ENCODE peak calls at places on chromosomes 1 and 21, in five cellular contexts. One of them, this sample, is unnamed. For H3K27me3 and H3K4me1, the result is how much of the 10 kb centered on the place peaks cover.

GRCh38 chr1:203135636-203136305 is 8.2 kb downstream of the ADORA1 start:
- DNase-seq in uterus: no peak
- DNase-seq in heart left ventricle: no peak
- DNase-seq in sigmoid colon: peak
- DNase-seq in CD8-positive, alpha-beta T cell: no peak
- DNase-seq in this sample: peak

GRCh38 chr1:195516036-195516435 is 1092.2 kb downstream of the KCNT2 start:
- DNase-seq in uterus: no peak
- DNase-seq in CD8-positive, alpha-beta T cell: no peak
- DNase-seq in sigmoid colon: no peak
- DNase-seq in heart left ventricle: no peak
- DNase-seq in this sample: no peak

GRCh38 chr1:227987181-227987580 is 19.6 kb upstream of the WNT3A start:
- DNase-seq in CD8-positive, alpha-beta T cell: no peak
- DNase-seq in sigmoid colon: no peak
- DNase-seq in uterus: no peak
- DNase-seq in heart left ventricle: no peak
- DNase-seq in this sample: no peak

GRCh38 chr1:6459850-6460265 is 6.1 kb downstream of the TNFRSF25 start:
- DNase-seq in uterus: no peak
- DNase-seq in CD8-positive, alpha-beta T cell: peak
- DNase-seq in sigmoid colon: no peak
- DNase-seq in heart left ventricle: no peak
- DNase-seq in this sample: no peak

GRCh38 chr1:59107516-59107915 is 189.4 kb upstream of the FGGY start:
- DNase-seq in sigmoid colon: peak
- DNase-seq in heart left ventricle: peak
- DNase-seq in CD8-positive, alpha-beta T cell: no peak
- DNase-seq in uterus: peak
- DNase-seq in this sample: no peak

GRCh38 chr1:45880930-45881329 is 77.5 kb downstream of the MAST2 start:
- DNase-seq in uterus: no peak
- DNase-seq in sigmoid colon: no peak
- DNase-seq in heart left ventricle: no peak
- DNase-seq in CD8-positive, alpha-beta T cell: no peak
- DNase-seq in this sample: no peak

GRCh38 chr1:54356680-54357147 is 49.5 kb downstream of the SSBP3 start:
- DNase-seq in uterus: no peak
- DNase-seq in heart left ventricle: no peak
- DNase-seq in sigmoid colon: no peak
- DNase-seq in CD8-positive, alpha-beta T cell: peak
- DNase-seq in this sample: no peak

GRCh38 chr1:60255565-60255964 is 182.0 kb upstream of the C1orf87 start:
- DNase-seq in uterus: no peak
- DNase-seq in heart left ventricle: no peak
- DNase-seq in sigmoid colon: no peak
- DNase-seq in CD8-positive, alpha-beta T cell: no peak
- DNase-seq in this sample: no peak

DNA sequence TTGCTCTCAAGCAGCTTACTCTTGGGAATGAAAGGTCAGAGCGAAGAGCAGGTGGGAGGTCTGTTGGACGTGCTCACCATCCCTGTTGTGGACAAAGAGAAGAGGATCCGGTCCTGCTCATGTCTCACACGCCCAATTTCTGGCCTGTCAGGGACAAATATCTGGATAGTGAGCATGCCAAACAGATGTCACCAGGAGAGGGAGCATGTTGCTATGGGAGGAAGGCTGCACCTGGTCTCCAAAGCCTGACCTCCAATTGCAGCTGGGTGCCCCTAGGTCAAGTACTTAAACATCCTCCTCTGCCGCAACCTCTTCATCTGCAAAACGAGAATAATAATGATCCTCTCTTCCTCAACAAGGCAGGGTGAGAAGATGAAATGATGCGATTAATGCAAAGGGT is 53.4 kb downstream of the DMRTA2 start:
- DNase-seq in sigmoid colon: no peak
- DNase-seq in CD8-positive, alpha-beta T cell: no peak
- DNase-seq in uterus: no peak
- DNase-seq in heart left ventricle: no peak
- DNase-seq in this sample: no peak
- TF ChIP-seq CTCF in sigmoid colon: no peak
- TF ChIP-seq CTCF in CD8-positive, alpha-beta T cell: no peak
- TF ChIP-seq CTCF in uterus: no peak
- TF ChIP-seq CTCF in heart left ventricle: no peak
- TF ChIP-seq CTCF in this sample: no peak

DNA sequence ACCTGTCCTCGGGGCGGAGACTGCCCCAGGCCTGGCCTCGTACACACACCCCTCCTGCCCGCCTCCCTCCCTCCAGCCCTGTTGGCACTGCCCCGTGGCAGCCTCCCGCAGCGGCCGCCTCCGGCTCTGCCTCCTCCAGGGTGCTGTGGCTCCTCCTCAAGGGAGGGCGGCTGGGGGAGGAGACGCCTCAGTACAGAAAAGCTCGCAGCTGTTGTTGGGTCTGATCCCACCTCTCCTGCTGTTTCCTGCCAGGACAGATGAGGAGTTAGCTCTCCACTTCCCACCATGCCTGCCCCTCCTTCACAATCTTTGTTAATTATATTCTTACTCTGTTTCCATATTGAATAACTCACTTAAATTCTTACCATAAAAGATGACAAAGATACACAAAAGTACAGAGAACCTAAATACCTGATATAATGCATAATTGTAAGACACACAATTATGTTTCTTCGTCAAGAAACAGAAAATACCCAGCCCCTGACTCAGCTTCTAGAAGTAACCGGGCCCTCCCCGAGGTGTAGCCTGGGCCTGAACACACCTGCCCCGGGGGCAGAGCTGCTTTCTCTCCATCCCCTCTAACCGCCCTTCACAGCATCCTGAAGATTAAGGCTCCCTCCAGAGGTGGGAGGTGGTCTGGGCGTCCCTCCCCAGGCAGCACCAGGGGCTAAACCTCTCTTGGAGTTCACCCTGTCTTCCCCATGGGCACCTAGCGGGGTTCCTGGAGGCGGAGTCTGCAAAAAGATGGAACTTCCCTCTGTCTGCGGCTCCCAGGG is 30.6 kb upstream of the COL6A1 start:
- DNase-seq in heart left ventricle: peak
- DNase-seq in sigmoid colon: peak
- DNase-seq in CD8-positive, alpha-beta T cell: no peak
- DNase-seq in uterus: peak
- DNase-seq in this sample: peak
- H3K27me3 ChIP-seq in heart left ventricle: under half
- H3K27me3 ChIP-seq in sigmoid colon: under half
- H3K27me3 ChIP-seq in CD8-positive, alpha-beta T cell: under half
- H3K27me3 ChIP-seq in uterus: under half
- H3K27me3 ChIP-seq in this sample: under half

GRCh38 chr21:15755125-15755524 is 25.3 kb downstream of the USP25 start:
- DNase-seq in uterus: no peak
- DNase-seq in sigmoid colon: no peak
- DNase-seq in CD8-positive, alpha-beta T cell: no peak
- DNase-seq in heart left ventricle: no peak
- DNase-seq in this sample: no peak
- H3K4me1 ChIP-seq in uterus: under half
- H3K4me1 ChIP-seq in sigmoid colon: under half
- H3K4me1 ChIP-seq in CD8-positive, alpha-beta T cell: half or more
- H3K4me1 ChIP-seq in heart left ventricle: under half
- H3K4me1 ChIP-seq in this sample: under half

GRCh38 chr1:63010898-63011660 is 227.1 kb downstream of the ATG4C start:
- DNase-seq in uterus: no peak
- DNase-seq in heart left ventricle: no peak
- DNase-seq in CD8-positive, alpha-beta T cell: no peak
- DNase-seq in sigmoid colon: no peak
- DNase-seq in this sample: no peak
- TF ChIP-seq CTCF in uterus: no peak
- TF ChIP-seq CTCF in heart left ventricle: no peak
- TF ChIP-seq CTCF in CD8-positive, alpha-beta T cell: no peak
- TF ChIP-seq CTCF in sigmoid colon: no peak
- TF ChIP-seq CTCF in this sample: no peak

GRCh38 chr1:36516372-36517018 is 33.8 kb upstream of the CSF3R start:
- DNase-seq in heart left ventricle: no peak
- DNase-seq in CD8-positive, alpha-beta T cell: peak
- DNase-seq in sigmoid colon: peak
- DNase-seq in uterus: no peak
- DNase-seq in this sample: no peak

GRCh38 chr1:36514501-36514900 is 31.8 kb upstream of the CSF3R start:
- DNase-seq in sigmoid colon: peak
- DNase-seq in uterus: no peak
- DNase-seq in CD8-positive, alpha-beta T cell: no peak
- DNase-seq in heart left ventricle: no peak
- DNase-seq in this sample: no peak

GRCh38 chr1:36517415-36517814 is 34.7 kb upstream of the CSF3R start:
- DNase-seq in sigmoid colon: peak
- DNase-seq in CD8-positive, alpha-beta T cell: no peak
- DNase-seq in heart left ventricle: no peak
- DNase-seq in uterus: no peak
- DNase-seq in this sample: no peak

GRCh38 chr1:36515315-36516138 is 32.8 kb upstream of the CSF3R start:
- DNase-seq in sigmoid colon: peak
- DNase-seq in heart left ventricle: no peak
- DNase-seq in CD8-positive, alpha-beta T cell: no peak
- DNase-seq in uterus: no peak
- DNase-seq in this sample: no peak

DNA sequence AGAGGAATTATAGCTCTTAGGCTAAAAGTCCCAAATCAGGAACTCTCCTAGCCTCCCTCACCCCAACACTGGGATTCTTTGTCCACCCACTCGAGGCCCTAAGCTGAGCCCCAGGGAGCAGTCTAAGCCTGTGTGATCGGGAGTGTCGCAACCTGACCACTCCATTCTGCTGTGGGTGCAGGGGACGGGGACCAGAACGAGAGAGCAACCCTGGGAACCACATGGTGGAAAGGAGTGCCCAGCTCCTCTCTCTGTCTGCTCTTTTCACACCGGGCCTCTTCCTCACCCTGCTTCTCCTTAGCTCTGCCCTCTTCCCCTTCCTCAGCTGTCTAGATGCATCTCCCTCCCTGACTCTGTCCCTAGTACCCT is 34.3 kb upstream of the CSF3R start:
- DNase-seq in CD8-positive, alpha-beta T cell: no peak
- DNase-seq in sigmoid colon: peak
- DNase-seq in heart left ventricle: no peak
- DNase-seq in uterus: no peak
- DNase-seq in this sample: no peak
- H3K27me3 ChIP-seq in CD8-positive, alpha-beta T cell: under half
- H3K27me3 ChIP-seq in sigmoid colon: under half
- H3K27me3 ChIP-seq in heart left ventricle: under half
- H3K27me3 ChIP-seq in uterus: under half
- H3K27me3 ChIP-seq in this sample: under half

DNA sequence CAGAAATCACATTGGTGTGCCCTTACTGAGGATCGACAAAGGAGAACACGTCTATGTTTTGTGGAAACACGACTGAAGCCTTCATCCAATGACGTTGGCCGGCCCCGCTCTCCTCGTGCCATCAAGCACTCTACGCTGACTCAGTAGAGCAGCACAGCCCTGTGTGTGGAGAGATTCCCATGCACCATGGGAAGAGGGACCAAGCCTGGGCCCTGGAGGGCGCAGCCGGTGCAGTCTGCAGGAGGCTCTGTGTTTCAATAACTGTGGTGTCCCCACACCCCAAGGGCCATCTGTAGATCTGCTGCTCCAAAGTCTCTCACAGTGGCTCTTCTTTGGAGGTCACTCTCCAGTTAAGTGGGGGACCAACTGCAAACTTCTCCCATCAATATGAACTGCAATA is 97.4 kb downstream of the KCNJ15 start:
- DNase-seq in sigmoid colon: no peak
- DNase-seq in heart left ventricle: no peak
- DNase-seq in uterus: no peak
- DNase-seq in CD8-positive, alpha-beta T cell: no peak
- DNase-seq in this sample: no peak
- H3K4me1 ChIP-seq in sigmoid colon: under half
- H3K4me1 ChIP-seq in heart left ventricle: under half
- H3K4me1 ChIP-seq in uterus: under half
- H3K4me1 ChIP-seq in CD8-positive, alpha-beta T cell: under half
- H3K4me1 ChIP-seq in this sample: under half

GRCh38 chr1:22332795-22333499 is 118.7 kb upstream of the ZBTB40 start:
- DNase-seq in uterus: no peak
- DNase-seq in CD8-positive, alpha-beta T cell: no peak
- DNase-seq in sigmoid colon: no peak
- DNase-seq in heart left ventricle: no peak
- DNase-seq in this sample: no peak

GRCh38 chr1:22332166-22332717 is 119.4 kb upstream of the ZBTB40 start:
- DNase-seq in sigmoid colon: no peak
- DNase-seq in uterus: peak
- DNase-seq in heart left ventricle: no peak
- DNase-seq in CD8-positive, alpha-beta T cell: no peak
- DNase-seq in this sample: no peak

GRCh38 chr1:22330763-22331119 is 120.9 kb upstream of the ZBTB40 start:
- DNase-seq in sigmoid colon: no peak
- DNase-seq in heart left ventricle: no peak
- DNase-seq in uterus: no peak
- DNase-seq in CD8-positive, alpha-beta T cell: no peak
- DNase-seq in this sample: no peak

GRCh38 chr1:22330092-22330762 is 121.4 kb upstream of the ZBTB40 start:
- DNase-seq in uterus: no peak
- DNase-seq in CD8-positive, alpha-beta T cell: no peak
- DNase-seq in heart left ventricle: no peak
- DNase-seq in sigmoid colon: peak
- DNase-seq in this sample: no peak

GRCh38 chr1:22331618-22332017 is 120.0 kb upstream of the ZBTB40 start:
- DNase-seq in heart left ventricle: no peak
- DNase-seq in sigmoid colon: no peak
- DNase-seq in CD8-positive, alpha-beta T cell: no peak
- DNase-seq in uterus: no peak
- DNase-seq in this sample: no peak
- TF ChIP-seq CTCF in heart left ventricle: no peak
- TF ChIP-seq CTCF in sigmoid colon: no peak
- TF ChIP-seq CTCF in CD8-positive, alpha-beta T cell: no peak
- TF ChIP-seq CTCF in uterus: no peak
- TF ChIP-seq CTCF in this sample: no peak

DNA sequence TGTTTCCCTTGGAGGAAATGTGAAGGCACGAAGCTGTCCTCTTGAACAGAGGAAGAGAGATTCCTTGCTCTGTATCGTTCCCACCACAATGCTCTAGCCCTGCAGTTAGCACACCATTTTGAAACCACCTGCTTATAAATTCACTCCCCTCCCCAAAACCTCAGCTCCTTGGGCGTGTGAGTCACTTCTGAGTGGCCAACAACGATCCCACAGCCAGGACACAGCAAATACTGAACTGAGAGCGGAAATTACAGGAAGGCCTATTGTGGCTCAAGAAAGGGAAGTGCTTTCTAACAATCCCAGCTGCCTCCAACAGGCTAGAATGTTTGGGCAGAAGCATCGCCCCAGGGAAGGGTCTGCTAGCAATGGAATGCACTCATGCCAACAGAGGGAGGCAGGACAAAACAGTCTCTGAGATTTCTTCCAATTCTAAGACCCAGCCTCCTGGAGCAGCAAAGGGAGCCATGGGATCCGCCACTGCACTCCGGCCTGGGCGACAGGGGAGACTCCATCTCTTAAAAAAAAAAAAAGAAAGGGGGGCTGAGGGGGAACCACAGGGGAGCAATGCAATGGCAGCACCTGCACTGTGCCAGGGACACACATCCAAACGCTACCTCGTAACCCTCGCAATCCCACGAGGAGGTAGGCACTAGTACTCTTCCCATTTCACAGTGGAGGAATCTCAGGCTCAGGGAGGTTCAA is 1.9 kb downstream of the TMEM53 start:
- DNase-seq in uterus: no peak
- DNase-seq in sigmoid colon: no peak
- DNase-seq in heart left ventricle: no peak
- DNase-seq in CD8-positive, alpha-beta T cell: no peak
- DNase-seq in this sample: no peak
- H3K27me3 ChIP-seq in uterus: under half
- H3K27me3 ChIP-seq in sigmoid colon: under half
- H3K27me3 ChIP-seq in heart left ventricle: under half
- H3K27me3 ChIP-seq in CD8-positive, alpha-beta T cell: under half
- H3K27me3 ChIP-seq in this sample: under half

This sample was measured in pancreas.